ENCODE peak calls at places on chromosomes 4 and X, in five cellular contexts. Z, Q, O, D and A are unnamed samples.

GRCh38 chr4:909821-910220 is 22.3 kb downstream of the GAK start:
- DNase-seq in Z (no peak), Q (no peak), O (no peak), D (no peak), A (no peak)

GRCh38 chr4:61462451-61463326 is 262.6 kb downstream of the ADGRL3 start:
- DNase-seq in Z (peak), Q (no peak), O (no peak), D (no peak), A (no peak)

GRCh38 chr4:706834-707598 is 1.4 kb downstream of the PCGF3 start:
- DNase-seq in Z (no peak), Q (no peak), O (no peak), D (no peak), A (no peak)

GRCh38 chr4:94127707-94128328 is 79.8 kb upstream of the SMARCAD1 start:
- DNase-seq in Z (peak), Q (peak), O (peak), D (no peak), A (peak)

GRCh38 chr4:99506781-99507180 is 4.0 kb upstream of the C4orf17 start:
- DNase-seq in Z (no peak), Q (no peak), O (no peak), D (no peak), A (no peak)

GRCh38 chr4:150164055-150164454 is 85.8 kb downstream of the DCLK2 start:
- DNase-seq in Z (no peak), Q (no peak), O (peak), D (no peak), A (no peak)

GRCh38 chr4:39464886-39465501 is 6.1 kb downstream of the LIAS start:
- DNase-seq in Z (no peak), Q (peak), O (peak), D (no peak), A (peak)

GRCh38 chr4:59091376-59092142 is 1981.4 kb upstream of the IGFBP7 start:
- DNase-seq in Z (no peak), Q (no peak), O (no peak), D (no peak), A (no peak)

GRCh38 chrX:24513416-24513815 is 48.3 kb downstream of the PDK3 start:
- DNase-seq in Z (no peak), Q (no peak), O (no peak), D (peak), A (no peak)

GRCh38 chrX:13418126-13419091 is 98.6 kb upstream of the ATXN3L start:
- DNase-seq in Z (no peak), Q (no peak), O (no peak), D (no peak), A (no peak)

GRCh38 chr4:8331567-8331955 is 62.0 kb downstream of the HTRA3 start:
- DNase-seq in Z (no peak), Q (no peak), O (no peak), D (no peak), A (no peak)

GRCh38 chr4:21413807-21414370 is 534.7 kb downstream of the KCNIP4 start:
- DNase-seq in Z (no peak), Q (no peak), O (no peak), D (no peak), A (no peak)

GRCh38 chrX:33379839-33380238 is 168.5 kb upstream of the DMD start:
- DNase-seq in Z (no peak), Q (no peak), O (no peak), D (no peak), A (no peak)

GRCh38 chr4:141403782-141404181 is 183.1 kb downstream of the ZNF330 start:
- DNase-seq in Z (no peak), Q (no peak), O (no peak), D (no peak), A (no peak)

GRCh38 chr4:88054229-88054628 is 46.8 kb downstream of the PKD2 start:
- DNase-seq in Z (no peak), Q (no peak), O (no peak), D (no peak), A (no peak)

GRCh38 chrX:27915617-27916016 is 65.6 kb downstream of the DCAF8L1 start:
- DNase-seq in Z (no peak), Q (no peak), O (no peak), D (peak), A (no peak)

GRCh38 chrX:110310896-110311295 is 7.0 kb downstream of the AMMECR1 start:
- DNase-seq in Z (no peak), Q (peak), O (no peak), D (no peak), A (no peak)

GRCh38 chr4:7043521-7044414 is 596 bp downstream of the TADA2B start:
- DNase-seq in Z (no peak), Q (peak), O (no peak), D (no peak), A (no peak)
- TF ChIP-seq FOXM1 in Z (no peak), Q (no peak), O (no peak), D (no peak), A (no peak)

DNA sequence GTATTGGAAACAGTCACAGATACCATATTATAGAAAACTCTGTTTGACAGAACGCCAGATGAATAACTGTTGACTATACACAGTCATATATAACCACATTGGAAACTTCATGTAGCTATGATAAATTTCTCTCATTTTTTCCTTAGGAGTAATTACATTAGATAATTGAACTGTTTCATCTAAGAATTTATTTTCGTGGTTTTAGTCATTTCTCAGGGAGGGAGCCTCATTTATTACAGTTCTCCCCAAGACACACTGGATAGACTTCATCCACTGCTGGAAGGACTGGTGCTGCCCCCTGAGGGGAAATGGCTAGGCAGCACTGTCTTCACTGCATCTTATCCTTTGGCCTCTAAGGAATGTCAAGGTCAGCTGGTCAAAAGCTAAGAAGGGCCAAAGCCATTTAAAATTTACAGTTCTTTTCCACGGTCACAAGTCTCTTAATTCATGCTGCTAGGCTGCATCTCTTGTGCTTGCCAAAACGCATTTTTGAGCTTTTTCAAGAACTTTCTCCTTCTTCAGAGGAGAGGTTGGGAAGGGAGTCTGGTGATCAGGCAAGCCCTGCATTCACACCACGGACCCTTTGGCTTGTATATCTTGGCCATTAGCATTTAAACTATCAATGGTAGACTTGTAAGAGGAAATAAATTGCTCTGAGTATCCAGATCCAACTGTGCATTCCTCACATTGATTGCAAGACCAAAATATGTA is 145.1 kb downstream of the CBR4 start:
- DNase-seq in Z (no peak), Q (no peak), O (no peak), D (no peak), A (no peak)
- TF ChIP-seq FOXM1 in Z (no peak), Q (no peak), O (no peak), D (no peak), A (no peak)

GRCh38 chr4:89739589-89739988 is 97.4 kb downstream of the SNCA start:
- DNase-seq in Z (no peak), Q (no peak), O (no peak), D (no peak), A (no peak)
- TF ChIP-seq FOXM1 in Z (no peak), Q (no peak), O (no peak), D (no peak), A (no peak)

GRCh38 chrX:128975716-128976115 is 547.6 kb downstream of the SMARCA1 start:
- DNase-seq in Z (peak), Q (peak), O (peak), D (no peak), A (peak)
- TF ChIP-seq FOXM1 in Z (no peak), Q (no peak), O (no peak), D (no peak), A (no peak)

DNA sequence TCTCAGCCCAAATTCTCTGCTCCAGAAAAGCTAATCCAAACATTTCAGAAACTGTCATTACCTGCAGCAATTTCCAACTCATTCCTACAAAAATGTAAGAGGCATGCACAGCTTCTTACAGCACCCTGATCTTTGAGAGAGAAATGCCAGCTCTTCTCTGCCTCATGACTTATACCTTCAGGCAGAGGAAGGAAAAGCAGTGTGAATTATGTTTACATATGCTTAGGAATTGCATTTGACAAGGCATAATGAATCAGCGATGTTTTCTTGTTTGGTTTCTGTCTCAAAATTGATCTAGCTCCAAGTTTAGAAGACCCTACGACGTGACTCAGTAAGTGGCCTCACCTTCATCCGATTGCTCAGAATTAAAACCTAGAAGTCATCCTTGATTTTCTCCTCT is 21.8 kb upstream of the AGA start:
- DNase-seq in Z (no peak), Q (no peak), O (no peak), D (no peak), A (no peak)
- TF ChIP-seq FOXM1 in Z (no peak), Q (no peak), O (no peak), D (no peak), A (no peak)

GRCh38 chr4:130359537-130359936 is 1263.6 kb downstream of the C4orf33 start:
- DNase-seq in Z (peak), Q (no peak), O (peak), D (no peak), A (no peak)
- TF ChIP-seq FOXM1 in Z (no peak), Q (no peak), O (no peak), D (no peak), A (no peak)

GRCh38 chrX:126339926-126340325 is 173.8 kb upstream of the DCAF12L2 start:
- DNase-seq in Z (no peak), Q (no peak), O (no peak), D (no peak), A (no peak)

DNA sequence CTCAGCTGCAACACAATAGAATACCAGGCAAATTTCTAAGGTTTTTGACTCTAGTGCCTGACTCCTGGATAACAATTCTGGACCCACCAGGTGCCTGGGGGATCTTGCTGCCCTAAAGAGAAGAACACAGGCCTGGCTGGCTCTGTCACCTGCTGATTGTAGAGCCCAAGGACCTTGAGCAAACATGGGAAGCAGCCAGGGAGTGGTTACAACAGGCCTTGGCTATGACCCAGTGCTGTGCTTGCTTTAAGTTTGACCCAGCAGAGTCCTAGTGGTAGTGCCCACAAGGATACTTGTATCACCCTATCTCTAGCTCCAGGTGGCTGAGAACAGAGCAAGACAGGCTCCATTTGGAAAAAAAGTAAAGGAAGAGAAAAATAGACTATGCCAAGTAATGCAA is 176.8 kb upstream of the DCAF12L2 start:
- DNase-seq in Z (no peak), Q (no peak), O (no peak), D (no peak), A (no peak)
- TF ChIP-seq FOXM1 in Z (no peak), Q (no peak), O (no peak), D (no peak), A (no peak)

GRCh38 chrX:17499512-17499911 is 124.5 kb downstream of the NHS start:
- DNase-seq in Z (no peak), Q (no peak), O (no peak), D (no peak), A (no peak)

GRCh38 chrX:17496407-17496806 is 121.4 kb downstream of the NHS start:
- DNase-seq in Z (no peak), Q (no peak), O (no peak), D (no peak), A (no peak)

GRCh38 chrX:17495052-17495451 is 120.1 kb downstream of the NHS start:
- DNase-seq in Z (peak), Q (no peak), O (no peak), D (no peak), A (no peak)

GRCh38 chrX:17497193-17497592 is 122.2 kb downstream of the NHS start:
- DNase-seq in Z (no peak), Q (no peak), O (no peak), D (no peak), A (no peak)

DNA sequence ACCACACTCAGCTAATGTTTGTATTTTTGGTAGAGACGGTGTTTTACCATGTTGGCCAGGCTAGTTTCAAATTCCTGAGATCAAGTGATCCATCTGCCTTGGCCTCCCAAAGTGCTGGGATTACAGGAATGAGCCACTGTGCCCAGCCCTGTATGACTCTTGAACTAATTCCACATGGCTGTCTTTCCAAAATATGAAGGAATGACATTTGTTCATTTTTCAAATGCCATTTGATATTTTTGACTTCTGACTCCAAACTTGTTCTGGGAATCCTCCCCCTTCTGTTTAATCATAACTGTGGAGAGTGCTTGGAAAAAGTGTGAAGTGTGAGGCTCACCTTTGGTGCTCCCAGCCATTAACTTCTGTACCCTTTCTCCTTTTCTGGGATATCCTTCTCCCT is 119.2 kb downstream of the NHS start:
- DNase-seq in Z (no peak), Q (no peak), O (no peak), D (no peak), A (no peak)
- TF ChIP-seq FOXM1 in Z (no peak), Q (no peak), O (no peak), D (no peak), A (no peak)